ENCODE peak calls at places on chromosomes 13 and 19, in eight cellular contexts. One of them, this sample, is unnamed.

GRCh38 chr13:45082964-45083363 is 37.3 kb upstream of the GTF2F2 start:
- DNase-seq in tibial nerve: no peak
- DNase-seq in pancreas: no peak
- DNase-seq in upper lobe of right lung: no peak
- DNase-seq in cardiac muscle cell: no peak
- DNase-seq in colonic mucosa: no peak
- DNase-seq in breast epithelium: no peak
- DNase-seq in IMR-90: peak
- DNase-seq in this sample: no peak

GRCh38 chr19:41131186-41131585 is 17.0 kb downstream of the CYP2F1 start:
- DNase-seq in tibial nerve: no peak
- DNase-seq in pancreas: no peak
- DNase-seq in upper lobe of right lung: no peak
- DNase-seq in cardiac muscle cell: no peak
- DNase-seq in colonic mucosa: no peak
- DNase-seq in breast epithelium: no peak
- DNase-seq in IMR-90: no peak
- DNase-seq in this sample: no peak

GRCh38 chr13:25171517-25172302 is at the start of gene AMER2:
- DNase-seq in tibial nerve: no peak
- DNase-seq in pancreas: peak
- DNase-seq in upper lobe of right lung: no peak
- DNase-seq in cardiac muscle cell: peak
- DNase-seq in colonic mucosa: no peak
- DNase-seq in breast epithelium: no peak
- DNase-seq in IMR-90: no peak
- DNase-seq in this sample: no peak

GRCh38 chr19:39852882-39853281 is 6.7 kb upstream of the FBL start:
- DNase-seq in tibial nerve: no peak
- DNase-seq in pancreas: no peak
- DNase-seq in upper lobe of right lung: no peak
- DNase-seq in cardiac muscle cell: no peak
- DNase-seq in colonic mucosa: no peak
- DNase-seq in breast epithelium: no peak
- DNase-seq in IMR-90: no peak
- DNase-seq in this sample: no peak

GRCh38 chr19:14369399-14370168 is 11.7 kb upstream of the ADGRE5 start:
- DNase-seq in tibial nerve: no peak
- DNase-seq in pancreas: no peak
- DNase-seq in upper lobe of right lung: no peak
- DNase-seq in cardiac muscle cell: peak
- DNase-seq in colonic mucosa: no peak
- DNase-seq in breast epithelium: no peak
- DNase-seq in IMR-90: peak
- DNase-seq in this sample: peak

GRCh38 chr19:4910594-4911273 is 1.4 kb downstream of the UHRF1 start:
- DNase-seq in tibial nerve: no peak
- DNase-seq in pancreas: no peak
- DNase-seq in upper lobe of right lung: no peak
- DNase-seq in cardiac muscle cell: no peak
- DNase-seq in colonic mucosa: peak
- DNase-seq in breast epithelium: no peak
- DNase-seq in IMR-90: peak
- DNase-seq in this sample: no peak

GRCh38 chr13:97199451-97199850 is 22.7 kb upstream of the MBNL2 start:
- DNase-seq in tibial nerve: no peak
- DNase-seq in pancreas: no peak
- DNase-seq in upper lobe of right lung: no peak
- DNase-seq in cardiac muscle cell: no peak
- DNase-seq in colonic mucosa: no peak
- DNase-seq in breast epithelium: no peak
- DNase-seq in IMR-90: no peak
- DNase-seq in this sample: no peak

GRCh38 chr19:11142528-11143171 is 12.9 kb downstream of the SPC24 start:
- DNase-seq in tibial nerve: peak
- DNase-seq in pancreas: peak
- DNase-seq in upper lobe of right lung: peak
- DNase-seq in cardiac muscle cell: peak
- DNase-seq in colonic mucosa: peak
- DNase-seq in breast epithelium: peak
- DNase-seq in IMR-90: peak
- DNase-seq in this sample: peak

GRCh38 chr19:39405930-39406655 is 554 bp upstream of the ZFP36 start:
- DNase-seq in tibial nerve: no peak
- DNase-seq in pancreas: no peak
- DNase-seq in upper lobe of right lung: no peak
- DNase-seq in cardiac muscle cell: no peak
- DNase-seq in colonic mucosa: peak
- DNase-seq in breast epithelium: no peak
- DNase-seq in IMR-90: no peak
- DNase-seq in this sample: peak

GRCh38 chr19:1651548-1652394 is 644 bp downstream of the TCF3 start:
- DNase-seq in tibial nerve: no peak
- DNase-seq in pancreas: peak
- DNase-seq in upper lobe of right lung: peak
- DNase-seq in cardiac muscle cell: peak
- DNase-seq in colonic mucosa: peak
- DNase-seq in breast epithelium: no peak
- DNase-seq in IMR-90: peak
- DNase-seq in this sample: no peak

GRCh38 chr19:18915639-18916038 is 3.5 kb downstream of the COPE start:
- DNase-seq in tibial nerve: no peak
- DNase-seq in pancreas: peak
- DNase-seq in upper lobe of right lung: no peak
- DNase-seq in cardiac muscle cell: peak
- DNase-seq in colonic mucosa: peak
- DNase-seq in breast epithelium: no peak
- DNase-seq in IMR-90: peak
- DNase-seq in this sample: no peak

GRCh38 chr13:108964601-108965000 is 335.2 kb downstream of the MYO16 start:
- DNase-seq in tibial nerve: no peak
- DNase-seq in pancreas: no peak
- DNase-seq in upper lobe of right lung: no peak
- DNase-seq in cardiac muscle cell: no peak
- DNase-seq in colonic mucosa: no peak
- DNase-seq in breast epithelium: no peak
- DNase-seq in IMR-90: no peak
- DNase-seq in this sample: no peak

GRCh38 chr19:3047307-3048189 is 14.7 kb downstream of the TLE5 start:
- DNase-seq in tibial nerve: peak
- DNase-seq in pancreas: peak
- DNase-seq in upper lobe of right lung: peak
- DNase-seq in cardiac muscle cell: peak
- DNase-seq in colonic mucosa: peak
- DNase-seq in breast epithelium: peak
- DNase-seq in IMR-90: peak
- DNase-seq in this sample: peak

GRCh38 chr13:84080748-84081530 is 198.7 kb upstream of the SLITRK1 start:
- DNase-seq in tibial nerve: no peak
- DNase-seq in pancreas: no peak
- DNase-seq in upper lobe of right lung: no peak
- DNase-seq in cardiac muscle cell: no peak
- DNase-seq in colonic mucosa: no peak
- DNase-seq in breast epithelium: no peak
- DNase-seq in IMR-90: no peak
- DNase-seq in this sample: no peak

GRCh38 chr13:84088996-84089395 is 206.7 kb upstream of the SLITRK1 start:
- DNase-seq in tibial nerve: no peak
- DNase-seq in pancreas: no peak
- DNase-seq in upper lobe of right lung: no peak
- DNase-seq in cardiac muscle cell: no peak
- DNase-seq in colonic mucosa: no peak
- DNase-seq in breast epithelium: no peak
- DNase-seq in IMR-90: no peak
- DNase-seq in this sample: no peak

DNA sequence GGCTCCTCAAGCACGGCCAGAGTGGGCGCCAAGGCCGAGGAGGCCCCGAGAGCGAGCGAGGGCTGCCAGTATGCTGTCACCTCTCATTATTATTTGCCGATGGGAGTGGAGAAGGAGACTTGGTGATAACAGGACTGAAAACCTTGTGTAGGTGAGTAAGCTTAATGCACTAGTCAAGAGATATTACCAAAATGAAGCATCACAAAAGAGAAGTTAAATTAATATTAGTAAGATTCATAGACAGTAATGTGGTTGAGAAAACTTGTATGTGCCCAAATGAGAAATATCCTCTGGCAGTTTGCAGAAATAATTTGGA is 204.5 kb upstream of the SLITRK1 start:
- DNase-seq in tibial nerve: no peak
- DNase-seq in pancreas: no peak
- DNase-seq in upper lobe of right lung: no peak
- DNase-seq in cardiac muscle cell: no peak
- DNase-seq in colonic mucosa: no peak
- DNase-seq in breast epithelium: no peak
- DNase-seq in IMR-90: no peak
- DNase-seq in this sample: no peak
- H3K4me3 ChIP-seq in tibial nerve: no peak
- H3K4me3 ChIP-seq in pancreas: no peak
- H3K4me3 ChIP-seq in upper lobe of right lung: no peak
- H3K4me3 ChIP-seq in cardiac muscle cell: peak
- H3K4me3 ChIP-seq in colonic mucosa: no peak
- H3K4me3 ChIP-seq in breast epithelium: no peak
- H3K4me3 ChIP-seq in IMR-90: no peak
- H3K4me3 ChIP-seq in this sample: no peak

GRCh38 chr13:110331362-110331761 is 24.3 kb downstream of the COL4A2 start:
- DNase-seq in tibial nerve: no peak
- DNase-seq in pancreas: no peak
- DNase-seq in upper lobe of right lung: peak
- DNase-seq in cardiac muscle cell: no peak
- DNase-seq in colonic mucosa: no peak
- DNase-seq in breast epithelium: peak
- DNase-seq in IMR-90: peak
- DNase-seq in this sample: no peak

GRCh38 chr13:110330491-110331001 is 23.5 kb downstream of the COL4A2 start:
- DNase-seq in tibial nerve: no peak
- DNase-seq in pancreas: no peak
- DNase-seq in upper lobe of right lung: no peak
- DNase-seq in cardiac muscle cell: no peak
- DNase-seq in colonic mucosa: no peak
- DNase-seq in breast epithelium: no peak
- DNase-seq in IMR-90: peak
- DNase-seq in this sample: no peak

GRCh38 chr13:110328509-110328908 is 21.4 kb downstream of the COL4A2 start:
- DNase-seq in tibial nerve: no peak
- DNase-seq in pancreas: no peak
- DNase-seq in upper lobe of right lung: no peak
- DNase-seq in cardiac muscle cell: no peak
- DNase-seq in colonic mucosa: no peak
- DNase-seq in breast epithelium: no peak
- DNase-seq in IMR-90: no peak
- DNase-seq in this sample: no peak

GRCh38 chr13:110329258-110329657 is 22.2 kb downstream of the COL4A2 start:
- DNase-seq in tibial nerve: no peak
- DNase-seq in pancreas: no peak
- DNase-seq in upper lobe of right lung: no peak
- DNase-seq in cardiac muscle cell: no peak
- DNase-seq in colonic mucosa: no peak
- DNase-seq in breast epithelium: no peak
- DNase-seq in IMR-90: no peak
- DNase-seq in this sample: no peak

DNA sequence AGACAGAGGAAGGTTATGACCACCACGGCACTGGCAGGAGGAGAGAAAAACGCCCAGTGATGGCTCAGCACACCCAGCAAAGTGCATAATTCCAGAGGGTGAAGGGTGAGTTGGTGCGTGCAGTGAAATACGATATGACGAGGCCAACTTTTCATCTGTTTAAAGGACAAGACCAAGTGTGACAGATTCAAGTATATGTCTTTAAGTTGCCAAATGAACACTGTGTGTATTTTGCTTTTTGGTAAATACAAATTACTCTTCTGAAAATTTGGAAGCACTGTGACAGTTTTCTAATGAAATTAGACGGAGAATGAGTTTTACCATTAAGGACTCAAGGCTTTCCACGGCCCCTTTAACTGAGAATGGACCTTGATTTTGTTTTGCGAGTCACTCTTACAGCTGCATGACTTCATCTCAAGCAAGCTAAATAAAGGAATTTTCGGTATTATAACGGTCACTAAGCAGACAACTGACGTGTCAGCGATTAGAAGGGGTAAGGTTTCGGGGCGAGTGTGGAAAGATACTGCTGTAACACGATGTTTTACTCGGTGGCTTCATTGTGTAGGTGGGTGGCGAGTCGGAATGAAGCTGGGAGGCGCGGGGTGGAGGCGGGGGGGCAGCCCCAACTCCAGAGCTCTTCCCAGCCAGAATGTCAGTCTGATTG is 22.8 kb downstream of the COL4A2 start:
- DNase-seq in tibial nerve: no peak
- DNase-seq in pancreas: no peak
- DNase-seq in upper lobe of right lung: no peak
- DNase-seq in cardiac muscle cell: no peak
- DNase-seq in colonic mucosa: no peak
- DNase-seq in breast epithelium: no peak
- DNase-seq in IMR-90: peak
- DNase-seq in this sample: peak
- H3K27ac ChIP-seq in tibial nerve: no peak
- H3K27ac ChIP-seq in pancreas: no peak
- H3K27ac ChIP-seq in upper lobe of right lung: peak
- H3K27ac ChIP-seq in cardiac muscle cell: no peak
- H3K27ac ChIP-seq in colonic mucosa: peak
- H3K27ac ChIP-seq in breast epithelium: peak
- H3K27ac ChIP-seq in IMR-90: peak
- H3K27ac ChIP-seq in this sample: peak

GRCh38 chr19:20359933-20360720 is 193.1 kb downstream of the ZNF486 start:
- DNase-seq in tibial nerve: no peak
- DNase-seq in pancreas: peak
- DNase-seq in upper lobe of right lung: no peak
- DNase-seq in cardiac muscle cell: peak
- DNase-seq in colonic mucosa: no peak
- DNase-seq in breast epithelium: no peak
- DNase-seq in IMR-90: no peak
- DNase-seq in this sample: no peak
- TF ChIP-seq CTCF in tibial nerve: no peak
- TF ChIP-seq CTCF in pancreas: peak
- TF ChIP-seq CTCF in upper lobe of right lung: peak
- TF ChIP-seq CTCF in cardiac muscle cell: no peak
- TF ChIP-seq CTCF in colonic mucosa: no peak
- TF ChIP-seq CTCF in breast epithelium: no peak
- TF ChIP-seq CTCF in IMR-90: no peak
- TF ChIP-seq CTCF in this sample: no peak

GRCh38 chr19:23395041-23395721 is at the start of gene ZNF91:
- DNase-seq in tibial nerve: peak
- DNase-seq in pancreas: peak
- DNase-seq in upper lobe of right lung: peak
- DNase-seq in cardiac muscle cell: peak
- DNase-seq in colonic mucosa: peak
- DNase-seq in breast epithelium: peak
- DNase-seq in IMR-90: peak
- DNase-seq in this sample: peak

GRCh38 chr19:23393121-23393520 is 2.1 kb downstream of the ZNF91 start:
- DNase-seq in tibial nerve: no peak
- DNase-seq in pancreas: no peak
- DNase-seq in upper lobe of right lung: no peak
- DNase-seq in cardiac muscle cell: no peak
- DNase-seq in colonic mucosa: no peak
- DNase-seq in breast epithelium: no peak
- DNase-seq in IMR-90: no peak
- DNase-seq in this sample: no peak

GRCh38 chr19:23391239-23391638 is 4.0 kb downstream of the ZNF91 start:
- DNase-seq in tibial nerve: no peak
- DNase-seq in pancreas: no peak
- DNase-seq in upper lobe of right lung: no peak
- DNase-seq in cardiac muscle cell: no peak
- DNase-seq in colonic mucosa: no peak
- DNase-seq in breast epithelium: no peak
- DNase-seq in IMR-90: no peak
- DNase-seq in this sample: no peak

GRCh38 chr19:23392706-23393105 is 2.6 kb downstream of the ZNF91 start:
- DNase-seq in tibial nerve: no peak
- DNase-seq in pancreas: no peak
- DNase-seq in upper lobe of right lung: no peak
- DNase-seq in cardiac muscle cell: no peak
- DNase-seq in colonic mucosa: no peak
- DNase-seq in breast epithelium: no peak
- DNase-seq in IMR-90: no peak
- DNase-seq in this sample: no peak
- H3K4me3 ChIP-seq in tibial nerve: no peak
- H3K4me3 ChIP-seq in pancreas: no peak
- H3K4me3 ChIP-seq in upper lobe of right lung: no peak
- H3K4me3 ChIP-seq in cardiac muscle cell: no peak
- H3K4me3 ChIP-seq in colonic mucosa: no peak
- H3K4me3 ChIP-seq in breast epithelium: no peak
- H3K4me3 ChIP-seq in IMR-90: no peak
- H3K4me3 ChIP-seq in this sample: no peak

This sample was measured in right atrium auricular region.